ENCODE peak calls at places on chromosomes 1 and 21, in four cellular contexts. W is CD4-positive, CD25-positive, alpha-beta regulatory T cell; O is astrocyte; I is left ventricle myocardium inferior. K is an unnamed sample. For H3K4me1, the result is how much of the 10 kb centered on the place peaks cover.

GRCh38 chr1:62962794-62963776 is 179.2 kb downstream of the ATG4C start:
- DNase-seq in I (no peak), W (peak), O (peak), K (no peak)

GRCh38 chr21:35232545-35233176 is 183.6 kb upstream of the RUNX1 start:
- DNase-seq in O (peak), I (no peak), W (no peak), K (no peak)

GRCh38 chr1:59879556-59879955 is 47.0 kb downstream of the CYP2J2 start:
- DNase-seq in I (peak), W (peak), O (peak), K (peak)

GRCh38 chr1:160361814-160362167 is 5.1 kb upstream of the NHLH1 start:
- DNase-seq in O (no peak), I (no peak), W (no peak), K (no peak)

GRCh38 chr1:108644984-108645383 is 15.9 kb downstream of the HENMT1 start:
- DNase-seq in I (no peak), O (no peak), W (peak), K (no peak)

GRCh38 chr1:151829352-151830046 is 2.1 kb downstream of the RORC start:
- DNase-seq in O (no peak), I (no peak), W (peak), K (no peak)

GRCh38 chr1:160220301-160220700 is 15.1 kb downstream of the PEA15 start:
- DNase-seq in O (no peak), I (no peak), W (no peak), K (no peak)

GRCh38 chr1:22379566-22379965 is 72.1 kb upstream of the ZBTB40 start:
- DNase-seq in I (no peak), W (no peak), O (no peak), K (no peak)

GRCh38 chr1:86782482-86782881 is 78.1 kb downstream of the SH3GLB1 start:
- DNase-seq in I (no peak), W (no peak), O (no peak), K (no peak)

GRCh38 chr1:153547560-153548551 is 1.2 kb downstream of the S100A3 start:
- DNase-seq in O (no peak), W (no peak), I (no peak), K (no peak)
- H3K4me1 ChIP-seq in O (under half), W (under half), I (half or more), K (under half)

GRCh38 chr1:94886361-94886760 is 40.5 kb downstream of the CNN3 start:
- DNase-seq in I (no peak), O (no peak), W (no peak), K (no peak)
- H3K4me1 ChIP-seq in I (under half), O (under half), W (under half), K (under half)

GRCh38 chr1:201489656-201490261 is 17.2 kb downstream of the CSRP1 start:
- DNase-seq in I (no peak), O (no peak), W (no peak), K (no peak)
- H3K4me1 ChIP-seq in I (half or more), O (half or more), W (under half), K (under half)

GRCh38 chr21:42309753-42310213 is 5.4 kb downstream of the TFF3 start:
- DNase-seq in W (peak), I (peak), O (no peak), K (peak)

GRCh38 chr21:42308161-42308913 is 6.9 kb downstream of the TFF3 start:
- DNase-seq in O (no peak), I (no peak), W (no peak), K (no peak)

GRCh38 chr21:42307106-42307505 is 8.1 kb downstream of the TFF3 start:
- DNase-seq in W (no peak), I (no peak), O (no peak), K (no peak)

GRCh38 chr21:42310411-42311001 is 4.7 kb downstream of the TFF3 start:
- DNase-seq in W (no peak), O (no peak), I (no peak), K (no peak)

DNA sequence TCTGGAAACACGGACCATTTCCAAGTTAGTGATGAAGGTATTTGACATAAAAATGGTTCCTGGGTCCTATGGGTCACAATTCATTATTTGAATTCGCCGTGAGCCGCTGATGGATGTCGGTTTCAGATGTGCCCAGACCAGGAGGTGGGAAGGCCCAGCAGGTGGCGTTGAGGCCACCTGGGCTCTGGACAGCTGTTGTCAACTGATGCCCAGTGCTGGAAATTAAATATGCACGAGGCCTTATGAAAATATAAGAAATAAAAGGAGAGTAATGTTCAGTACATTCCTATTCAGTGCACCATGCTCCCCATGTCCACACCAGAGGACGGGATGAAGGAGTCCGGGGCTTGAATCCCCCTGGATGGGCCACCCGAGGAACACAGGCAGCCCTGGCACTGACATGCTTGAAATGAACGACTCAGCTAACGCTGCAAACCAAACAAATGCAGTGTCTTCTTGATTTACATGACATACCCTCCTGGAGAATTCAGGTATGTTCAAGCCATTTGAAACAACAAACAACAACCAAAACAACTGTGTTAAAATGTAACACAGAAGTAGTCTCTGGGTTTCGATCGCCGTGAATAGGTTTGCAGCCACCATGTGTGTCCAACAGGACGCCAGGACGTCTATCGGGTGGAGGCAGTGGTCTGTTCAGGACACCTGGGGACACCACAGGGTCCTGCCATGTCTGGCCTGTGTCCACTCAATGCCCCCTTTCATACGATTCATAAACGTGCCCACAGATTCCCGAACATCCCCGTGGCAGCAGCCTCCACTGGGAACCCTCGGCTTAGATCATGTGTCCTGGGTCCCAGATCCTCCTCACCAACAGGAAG is 6.1 kb downstream of the TFF3 start:
- DNase-seq in I (no peak), O (no peak), W (no peak), K (no peak)
- H3K4me1 ChIP-seq in I (under half), O (under half), W (under half), K (under half)

GRCh38 chr1:2575801-2576663 is 10.5 kb upstream of the PRXL2B start:
- DNase-seq in I (no peak), W (no peak), O (no peak), K (no peak)
- H3K4me1 ChIP-seq in I (under half), W (under half), O (under half), K (under half)

GRCh38 chr1:167797005-167797404 is 75.2 kb downstream of the MPZL1 start:
- DNase-seq in O (peak), W (peak), I (peak), K (no peak)

GRCh38 chr1:167794043-167794442 is 72.3 kb downstream of the MPZL1 start:
- DNase-seq in I (no peak), W (no peak), O (no peak), K (no peak)

GRCh38 chr1:167799747-167800146 is 78.0 kb downstream of the MPZL1 start:
- DNase-seq in O (no peak), W (no peak), I (no peak), K (no peak)

GRCh38 chr1:167798951-167799350 is 77.2 kb downstream of the MPZL1 start:
- DNase-seq in O (no peak), W (no peak), I (no peak), K (no peak)

GRCh38 chr1:167795810-167796740 is 74.3 kb downstream of the MPZL1 start:
- DNase-seq in W (no peak), I (peak), O (peak), K (no peak)
- H3K4me1 ChIP-seq in W (under half), I (under half), O (under half), K (under half)

GRCh38 chr1:167229719-167230385 is 9.2 kb downstream of the POU2F1 start:
- DNase-seq in O (no peak), I (no peak), W (no peak), K (no peak)

GRCh38 chr1:167227934-167228378 is 7.3 kb downstream of the POU2F1 start:
- DNase-seq in I (no peak), W (no peak), O (no peak), K (no peak)

GRCh38 chr1:167232801-167233200 is 12.1 kb downstream of the POU2F1 start:
- DNase-seq in O (no peak), I (no peak), W (no peak), K (no peak)

GRCh38 chr1:167233373-167233772 is 12.7 kb downstream of the POU2F1 start:
- DNase-seq in O (no peak), W (no peak), I (no peak), K (no peak)

DNA sequence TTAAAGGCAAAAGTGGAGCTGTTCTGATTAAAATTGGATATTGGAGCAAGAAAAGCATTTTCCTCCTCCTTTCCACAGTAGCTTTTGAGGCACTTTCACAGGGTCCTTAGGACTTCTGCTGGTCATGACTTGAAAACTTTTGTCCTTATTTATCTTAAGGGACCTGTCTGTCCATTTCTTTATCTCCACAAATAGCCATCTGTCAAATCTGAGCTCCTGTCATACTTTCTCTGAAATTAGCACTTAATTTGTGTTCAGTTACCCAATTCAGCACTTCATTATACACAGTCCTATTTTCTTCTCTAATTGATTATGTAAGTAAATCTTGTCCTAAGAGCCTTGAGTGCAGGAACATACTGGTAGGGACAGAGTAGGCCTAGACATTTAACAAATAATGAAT is 9.8 kb downstream of the POU2F1 start:
- DNase-seq in O (no peak), I (no peak), W (no peak), K (no peak)
- H3K4me1 ChIP-seq in O (under half), I (half or more), W (under half), K (under half)

DNA sequence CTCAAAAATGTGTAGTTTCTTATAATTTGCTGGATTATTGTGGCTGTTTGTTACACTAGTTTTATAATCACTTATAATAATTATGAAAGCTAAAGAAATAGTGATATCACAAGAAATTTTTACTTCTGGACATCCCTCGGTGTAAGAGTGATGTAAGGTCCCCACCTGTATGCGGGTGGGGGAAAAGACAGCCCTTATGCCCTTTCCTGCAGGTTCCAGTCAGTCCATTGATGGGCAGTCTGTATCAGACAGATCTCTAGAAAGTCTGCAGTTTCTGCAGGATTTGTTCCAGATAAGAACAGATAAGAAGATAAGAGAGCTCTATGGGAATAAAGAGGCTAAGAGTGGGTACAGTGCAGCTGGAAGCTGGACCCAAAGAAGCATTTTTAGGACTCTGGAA is 89.3 kb downstream of the NTNG1 start:
- DNase-seq in W (no peak), O (no peak), I (no peak), K (no peak)
- H3K4me1 ChIP-seq in W (under half), O (under half), I (under half), K (under half)

GRCh38 chr1:227757781-227758180 is 22.5 kb downstream of the SNAP47 start:
- DNase-seq in O (no peak), W (no peak), I (no peak), K (no peak)
- H3K4me1 ChIP-seq in O (under half), W (under half), I (half or more), K (under half)

K was measured in CD8-positive, alpha-beta memory T cell.